ENCODE peak calls at places on chromosomes 13 and 19, in six cellular contexts. R is CD8-positive, alpha-beta T cell; E is left lung; N is brain microvascular endothelial cell; I is heart left ventricle; T is PC-3. F is an unnamed sample.
A peak's percentile ranks its signal among the peaks of the same experiment; 100 is the strongest.

GRCh38 chr19:16912780-16913179 is 24.0 kb downstream of the F2RL3 start:
- DNase-seq in T (no peak), N (no peak), E (no peak), R (no peak), I (no peak), F (no peak)

GRCh38 chr19:51064534-51065220 is at the start of gene KLK13:
- DNase-seq in R (no peak), T (no peak), E (no peak), I (peak; percentile 54), N (no peak), F (peak; percentile 32)

GRCh38 chr19:39131255-39131755 is 5.7 kb downstream of the PAK4 start:
- DNase-seq in E (no peak), I (peak; percentile 74), N (peak; percentile 22), R (no peak), T (no peak), F (peak; percentile 39)

GRCh38 chr13:85141425-85141824 is 657.8 kb downstream of the SLITRK6 start:
- DNase-seq in T (no peak), R (no peak), I (no peak), E (no peak), N (no peak), F (no peak)

GRCh38 chr13:64471916-64472315 is 2758.2 kb downstream of the PCDH9 start:
- DNase-seq in I (no peak), N (no peak), R (no peak), T (peak; percentile 48), E (no peak), F (peak; percentile 23)

GRCh38 chr13:31675521-31675953 is 63.8 kb upstream of the RXFP2 start:
- DNase-seq in R (no peak), T (no peak), N (peak; percentile 4), I (no peak), E (no peak), F (peak; percentile 56)

GRCh38 chr19:52673014-52673413 is 34.9 kb upstream of the ZNF83 start:
- DNase-seq in R (no peak), E (no peak), I (no peak), T (no peak), N (no peak), F (peak; percentile 42)

GRCh38 chr19:3604987-3605343 is 1.7 kb downstream of the TBXA2R start:
- DNase-seq in N (no peak), R (peak; percentile 49), I (peak; percentile 10), T (no peak), E (no peak), F (no peak)

GRCh38 chr13:51542358-51542972 is 41.8 kb upstream of the WDFY2 start:
- DNase-seq in R (no peak), T (no peak), E (no peak), I (no peak), N (no peak), F (peak; percentile 38)

GRCh38 chr19:3655402-3656072 is 28.9 kb upstream of the CACTIN start:
- DNase-seq in I (no peak), R (no peak), T (peak; percentile 76), N (peak; percentile 89), E (no peak), F (peak; percentile 99)

GRCh38 chr13:111383591-111384440 is 63.4 kb downstream of the TEX29 start:
- DNase-seq in N (no peak), R (no peak), T (no peak), E (no peak), I (no peak), F (no peak)

GRCh38 chr19:29483641-29483920 is 42.2 kb upstream of the VSTM2B start:
- DNase-seq in N (no peak), I (no peak), T (no peak), R (no peak), E (no peak), F (no peak)

GRCh38 chr13:51271528-51272070 is 49.4 kb downstream of the FAM124A start:
- DNase-seq in I (no peak), R (no peak), E (no peak), N (no peak), T (no peak), F (no peak)

GRCh38 chr19:47257411-47258169 is 1.3 kb downstream of the CCDC9 start:
- DNase-seq in E (no peak), I (no peak), R (no peak), N (no peak), T (no peak), F (no peak)

GRCh38 chr13:89457977-89458376 is 1786.8 kb downstream of the SLITRK5 start:
- DNase-seq in I (no peak), N (peak; percentile 23), R (no peak), T (peak; percentile 67), E (no peak), F (no peak)

GRCh38 chr19:4738734-4739133 is 15.1 kb upstream of the DPP9 start:
- DNase-seq in N (no peak), T (peak; percentile 22), I (no peak), R (no peak), E (no peak), F (peak; percentile 38)

GRCh38 chr19:4733755-4734345 is 10.2 kb upstream of the DPP9 start:
- DNase-seq in R (no peak), T (no peak), N (no peak), I (no peak), E (no peak), F (no peak)

GRCh38 chr19:4742717-4743646 is 19.3 kb upstream of the DPP9 start:
- DNase-seq in T (no peak), E (no peak), R (no peak), I (no peak), N (no peak), F (no peak)

GRCh38 chr19:4740092-4740491 is 16.4 kb upstream of the DPP9 start:
- DNase-seq in T (no peak), R (no peak), N (no peak), I (no peak), E (no peak), F (no peak)

GRCh38 chr19:4737955-4738580 is 14.4 kb upstream of the DPP9 start:
- DNase-seq in R (no peak), E (no peak), I (no peak), T (no peak), N (no peak), F (no peak)
- H3K4me3 ChIP-seq in R (no peak overlapping the region), E (no peak overlapping the region), I (no peak overlapping the region), T (no peak overlapping the region), N (no peak overlapping the region), F (no peak overlapping the region)

GRCh38 chr19:17948967-17949930 is 16.4 kb downstream of the CCDC124 start:
- DNase-seq in E (no peak), I (no peak), R (no peak), N (no peak), T (no peak), F (peak; percentile 42)

GRCh38 chr19:17949956-17950309 is 17.0 kb upstream of the KCNN1 start:
- DNase-seq in N (no peak), I (no peak), R (no peak), T (peak; percentile 14), E (no peak), F (no peak)

GRCh38 chr19:17952041-17952976 is 14.6 kb upstream of the KCNN1 start:
- DNase-seq in I (no peak), N (no peak), E (no peak), R (no peak), T (no peak), F (no peak)

GRCh38 chr19:17951151-17952040 is 15.5 kb upstream of the KCNN1 start:
- DNase-seq in E (no peak), R (no peak), N (no peak), I (no peak), T (no peak), F (no peak)

DNA sequence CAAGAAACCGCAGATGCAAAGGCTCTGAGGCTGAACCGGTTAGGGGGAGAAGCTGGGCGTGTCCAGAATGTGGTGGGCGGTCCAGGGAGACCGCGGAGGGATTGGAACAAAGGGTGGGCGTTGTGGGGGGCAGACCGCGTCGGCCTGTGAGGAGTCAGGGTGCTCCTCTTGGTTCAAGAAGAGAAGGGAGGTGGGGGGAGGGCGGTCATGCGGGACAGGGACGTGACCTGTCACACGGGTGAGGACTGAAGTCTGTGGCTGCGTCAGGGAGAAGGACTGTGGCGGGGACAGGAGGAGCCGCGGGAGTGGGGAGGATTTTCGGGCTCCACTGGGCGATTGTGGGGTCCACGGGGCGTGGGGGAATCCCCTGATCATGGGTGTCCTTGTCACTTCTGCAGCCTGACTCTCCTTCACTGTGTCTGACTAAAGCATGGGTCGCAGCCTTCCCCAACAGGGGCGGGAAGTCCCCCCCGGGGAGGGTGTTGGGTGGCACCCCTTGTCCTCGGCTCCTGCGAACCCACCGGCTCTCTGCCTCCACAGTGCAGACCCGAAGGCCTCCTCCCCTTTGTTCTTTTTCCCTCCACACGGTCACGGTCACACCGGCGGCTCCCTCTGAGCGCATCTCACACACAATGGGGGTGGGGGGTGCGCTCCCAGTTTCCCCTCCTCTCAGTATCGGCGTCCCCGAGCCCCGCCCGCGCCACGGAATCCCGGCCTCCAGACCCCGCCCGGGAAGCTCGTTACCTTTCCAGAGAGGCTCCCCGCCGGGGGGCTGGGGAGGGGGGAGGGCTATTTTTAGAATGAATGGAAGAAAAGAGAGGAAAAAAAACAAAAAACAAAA is 16.4 kb upstream of the KCNN1 start:
- DNase-seq in T (no peak), E (no peak), N (no peak), I (no peak), R (peak; percentile 50), F (no peak)
- H3K4me3 ChIP-seq in T (peak overlapping the region; percentile 60), E (no peak overlapping the region), N (no peak overlapping the region), I (no peak overlapping the region), R (no peak overlapping the region), F (no peak overlapping the region)

GRCh38 chr13:24495151-24495729 is 17.3 kb downstream of the PARP4 start:
- DNase-seq in I (no peak), E (no peak), N (no peak), T (peak; percentile 76), R (no peak), F (no peak)

GRCh38 chr13:24497742-24498141 is 14.8 kb downstream of the PARP4 start:
- DNase-seq in N (no peak), I (no peak), E (no peak), T (no peak), R (no peak), F (no peak)

GRCh38 chr13:24489721-24490120 is 22.9 kb downstream of the PARP4 start:
- DNase-seq in R (no peak), N (no peak), T (no peak), I (no peak), E (no peak), F (no peak)

GRCh38 chr13:24493356-24493755 is 19.2 kb downstream of the PARP4 start:
- DNase-seq in T (no peak), R (no peak), E (no peak), N (no peak), I (no peak), F (no peak)

GRCh38 chr13:24491853-24492252 is 20.7 kb downstream of the PARP4 start:
- DNase-seq in E (no peak), R (no peak), N (peak; percentile 6), I (no peak), T (no peak), F (no peak)
- H3K4me3 ChIP-seq in E (no peak overlapping the region), R (no peak overlapping the region), N (no peak overlapping the region), I (no peak overlapping the region), T (no peak overlapping the region), F (no peak overlapping the region)

GRCh38 chr19:45670670-45671453 is 2.8 kb downstream of the GIPR start:
- DNase-seq in R (peak; percentile 51), I (peak; percentile 49), N (peak; percentile 68), E (peak; percentile 86), T (peak; percentile 71), F (peak; percentile 44)
- H3K4me3 ChIP-seq in R (no peak overlapping the region), I (no peak overlapping the region), N (peak overlapping the region; percentile 17), E (no peak overlapping the region), T (no peak overlapping the region), F (no peak overlapping the region)

DNA sequence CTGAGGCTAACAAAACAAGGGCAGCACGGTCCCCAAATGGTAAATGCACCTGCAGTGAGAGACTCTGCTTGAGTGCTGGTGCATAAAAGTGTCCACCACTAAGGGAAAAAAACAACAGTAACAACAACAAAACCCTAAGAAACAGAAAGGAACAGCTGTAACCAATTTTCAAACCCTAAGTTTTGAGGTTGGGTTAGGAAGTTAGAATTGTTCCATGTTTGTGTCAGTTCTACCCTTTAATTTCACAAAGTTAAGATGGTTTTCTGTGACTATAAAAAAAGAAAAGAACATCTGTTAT is 234.8 kb downstream of the PCDH9 start:
- DNase-seq in R (no peak), I (no peak), T (no peak), N (no peak), E (no peak), F (no peak)
- H3K4me3 ChIP-seq in R (no peak overlapping the region), I (no peak overlapping the region), T (no peak overlapping the region), N (no peak overlapping the region), E (no peak overlapping the region), F (no peak overlapping the region)

F was measured in foreskin fibroblast.